ENCODE peak calls at places on chromosomes 16 and 17, in five cellular contexts. One of them, this sample, is unnamed.

GRCh38 chr17:42563543-42563942 is 1.6 kb downstream of the COASY start:
- DNase-seq in NCI-H1105 treated with DMSO at 0.1 percent for 48 hours: peak
- DNase-seq in OCI-LY7: no peak
- DNase-seq in body of pancreas: peak
- DNase-seq in GM10248: no peak
- DNase-seq in this sample: no peak

GRCh38 chr16:1790611-1791255 is 2.8 kb downstream of the IGFALS start:
- DNase-seq in NCI-H1105 treated with DMSO at 0.1 percent for 48 hours: no peak
- DNase-seq in OCI-LY7: no peak
- DNase-seq in body of pancreas: no peak
- DNase-seq in GM10248: no peak
- DNase-seq in this sample: no peak

GRCh38 chr17:73182616-73183310 is 10.1 kb upstream of the COG1 start:
- DNase-seq in NCI-H1105 treated with DMSO at 0.1 percent for 48 hours: peak
- DNase-seq in OCI-LY7: no peak
- DNase-seq in body of pancreas: peak
- DNase-seq in GM10248: no peak
- DNase-seq in this sample: no peak

GRCh38 chr17:81315170-81315884 is 20.2 kb upstream of the SLC38A10 start:
- DNase-seq in NCI-H1105 treated with DMSO at 0.1 percent for 48 hours: no peak
- DNase-seq in OCI-LY7: no peak
- DNase-seq in body of pancreas: no peak
- DNase-seq in GM10248: no peak
- DNase-seq in this sample: no peak

GRCh38 chr17:76992911-76993310 is 124.7 kb downstream of the MGAT5B start:
- DNase-seq in NCI-H1105 treated with DMSO at 0.1 percent for 48 hours: peak
- DNase-seq in OCI-LY7: no peak
- DNase-seq in body of pancreas: no peak
- DNase-seq in GM10248: no peak
- DNase-seq in this sample: no peak

GRCh38 chr17:64240741-64241347 is 22.2 kb downstream of the TEX2 start:
- DNase-seq in NCI-H1105 treated with DMSO at 0.1 percent for 48 hours: no peak
- DNase-seq in OCI-LY7: no peak
- DNase-seq in body of pancreas: peak
- DNase-seq in GM10248: no peak
- DNase-seq in this sample: no peak

GRCh38 chr17:10518271-10519037 is at the start of gene MYH1:
- DNase-seq in NCI-H1105 treated with DMSO at 0.1 percent for 48 hours: no peak
- DNase-seq in OCI-LY7: no peak
- DNase-seq in body of pancreas: no peak
- DNase-seq in GM10248: no peak
- DNase-seq in this sample: no peak

GRCh38 chr16:88534731-88535141 is 35.5 kb upstream of the ZC3H18 start:
- DNase-seq in NCI-H1105 treated with DMSO at 0.1 percent for 48 hours: no peak
- DNase-seq in OCI-LY7: peak
- DNase-seq in body of pancreas: peak
- DNase-seq in GM10248: peak
- DNase-seq in this sample: no peak

GRCh38 chr17:78723001-78723796 is 58.9 kb downstream of the CYTH1 start:
- DNase-seq in NCI-H1105 treated with DMSO at 0.1 percent for 48 hours: no peak
- DNase-seq in OCI-LY7: no peak
- DNase-seq in body of pancreas: no peak
- DNase-seq in GM10248: no peak
- DNase-seq in this sample: no peak

GRCh38 chr17:17236295-17237025 is 508 bp downstream of the FLCN start:
- DNase-seq in NCI-H1105 treated with DMSO at 0.1 percent for 48 hours: peak
- DNase-seq in OCI-LY7: no peak
- DNase-seq in body of pancreas: no peak
- DNase-seq in GM10248: no peak
- DNase-seq in this sample: no peak

GRCh38 chr16:56370836-56371235 is 54.5 kb downstream of the AMFR start:
- DNase-seq in NCI-H1105 treated with DMSO at 0.1 percent for 48 hours: no peak
- DNase-seq in OCI-LY7: no peak
- DNase-seq in body of pancreas: peak
- DNase-seq in GM10248: no peak
- DNase-seq in this sample: no peak

GRCh38 chr17:42774066-42774750 is 959 bp downstream of the VPS25 start:
- DNase-seq in NCI-H1105 treated with DMSO at 0.1 percent for 48 hours: no peak
- DNase-seq in OCI-LY7: no peak
- DNase-seq in body of pancreas: no peak
- DNase-seq in GM10248: no peak
- DNase-seq in this sample: no peak

GRCh38 chr17:34364741-34365140 is 1.7 kb upstream of the CCL1 start:
- DNase-seq in NCI-H1105 treated with DMSO at 0.1 percent for 48 hours: no peak
- DNase-seq in OCI-LY7: peak
- DNase-seq in body of pancreas: no peak
- DNase-seq in GM10248: no peak
- DNase-seq in this sample: no peak

GRCh38 chr16:30787613-30788378 is 791 bp upstream of the ZNF629 start:
- DNase-seq in NCI-H1105 treated with DMSO at 0.1 percent for 48 hours: no peak
- DNase-seq in OCI-LY7: no peak
- DNase-seq in body of pancreas: no peak
- DNase-seq in GM10248: no peak
- DNase-seq in this sample: no peak

GRCh38 chr16:56161658-56162057 is 29.6 kb upstream of the GNAO1 start:
- DNase-seq in NCI-H1105 treated with DMSO at 0.1 percent for 48 hours: no peak
- DNase-seq in OCI-LY7: no peak
- DNase-seq in body of pancreas: no peak
- DNase-seq in GM10248: no peak
- DNase-seq in this sample: no peak

GRCh38 chr16:79639576-79640311 is 39.2 kb upstream of the MAF start:
- DNase-seq in NCI-H1105 treated with DMSO at 0.1 percent for 48 hours: no peak
- DNase-seq in OCI-LY7: no peak
- DNase-seq in body of pancreas: no peak
- DNase-seq in GM10248: no peak
- DNase-seq in this sample: no peak

GRCh38 chr17:74678541-74678940 is 34.2 kb downstream of the CD300LF start:
- DNase-seq in NCI-H1105 treated with DMSO at 0.1 percent for 48 hours: no peak
- DNase-seq in OCI-LY7: no peak
- DNase-seq in body of pancreas: no peak
- DNase-seq in GM10248: no peak
- DNase-seq in this sample: no peak

GRCh38 chr16:53785044-53785443 is 81.1 kb downstream of the FTO start:
- DNase-seq in NCI-H1105 treated with DMSO at 0.1 percent for 48 hours: peak
- DNase-seq in OCI-LY7: no peak
- DNase-seq in body of pancreas: no peak
- DNase-seq in GM10248: no peak
- DNase-seq in this sample: no peak

GRCh38 chr17:19940722-19941464 is 36.7 kb downstream of the AKAP10 start:
- DNase-seq in NCI-H1105 treated with DMSO at 0.1 percent for 48 hours: no peak
- DNase-seq in OCI-LY7: no peak
- DNase-seq in body of pancreas: no peak
- DNase-seq in GM10248: no peak
- DNase-seq in this sample: no peak

GRCh38 chr17:66387391-66387981 is 85.1 kb downstream of the PRKCA start:
- DNase-seq in NCI-H1105 treated with DMSO at 0.1 percent for 48 hours: no peak
- DNase-seq in OCI-LY7: no peak
- DNase-seq in body of pancreas: no peak
- DNase-seq in GM10248: no peak
- DNase-seq in this sample: no peak

GRCh38 chr17:77957215-77957868 is 1.2 kb upstream of the TNRC6C start:
- DNase-seq in NCI-H1105 treated with DMSO at 0.1 percent for 48 hours: peak
- DNase-seq in OCI-LY7: peak
- DNase-seq in body of pancreas: no peak
- DNase-seq in GM10248: peak
- DNase-seq in this sample: no peak

GRCh38 chr17:66449418-66449977 is 147.1 kb downstream of the PRKCA start:
- DNase-seq in NCI-H1105 treated with DMSO at 0.1 percent for 48 hours: no peak
- DNase-seq in OCI-LY7: no peak
- DNase-seq in body of pancreas: no peak
- DNase-seq in GM10248: no peak
- DNase-seq in this sample: no peak

GRCh38 chr17:20791626-20792025 is 212.1 kb downstream of the CDRT15L2 start:
- DNase-seq in NCI-H1105 treated with DMSO at 0.1 percent for 48 hours: no peak
- DNase-seq in OCI-LY7: no peak
- DNase-seq in body of pancreas: no peak
- DNase-seq in GM10248: no peak
- DNase-seq in this sample: no peak

GRCh38 chr17:74361613-74362391 is at the start of gene BTBD17:
- DNase-seq in NCI-H1105 treated with DMSO at 0.1 percent for 48 hours: peak
- DNase-seq in OCI-LY7: no peak
- DNase-seq in body of pancreas: peak
- DNase-seq in GM10248: peak
- DNase-seq in this sample: no peak

GRCh38 chr17:81094744-81095607 is 60.0 kb downstream of the BAIAP2 start:
- DNase-seq in NCI-H1105 treated with DMSO at 0.1 percent for 48 hours: peak
- DNase-seq in OCI-LY7: peak
- DNase-seq in body of pancreas: peak
- DNase-seq in GM10248: no peak
- DNase-seq in this sample: peak

GRCh38 chr16:27434141-27435051 is 32.4 kb downstream of the IL21R start:
- DNase-seq in NCI-H1105 treated with DMSO at 0.1 percent for 48 hours: no peak
- DNase-seq in OCI-LY7: no peak
- DNase-seq in body of pancreas: no peak
- DNase-seq in GM10248: no peak
- DNase-seq in this sample: no peak

GRCh38 chr17:83057793-83058477 is 21.5 kb upstream of the METRNL start:
- DNase-seq in NCI-H1105 treated with DMSO at 0.1 percent for 48 hours: no peak
- DNase-seq in OCI-LY7: no peak
- DNase-seq in body of pancreas: no peak
- DNase-seq in GM10248: no peak
- DNase-seq in this sample: peak

GRCh38 chr16:26598061-26598460 is 468.7 kb upstream of the C16orf82 start:
- DNase-seq in NCI-H1105 treated with DMSO at 0.1 percent for 48 hours: no peak
- DNase-seq in OCI-LY7: no peak
- DNase-seq in body of pancreas: no peak
- DNase-seq in GM10248: no peak
- DNase-seq in this sample: peak